ENCODE peak calls at places on chromosomes 13 and 19, in eight cellular contexts. F is substantia nigra, G is fibroblast of lung, J is A549, I is IMR-90, Z is uterus, K is aorta, U is A673. S is an unnamed sample.

GRCh38 chr13:68988176-68988575 is 1119.5 kb upstream of the ATXN8OS start:
- DNase-seq in F (no peak), G (no peak), J (no peak), I (no peak), Z (no peak), K (peak), U (no peak), S (no peak)

GRCh38 chr13:46053162-46054012 is 841 bp upstream of the ZC3H13 start:
- DNase-seq in F (no peak), G (no peak), J (no peak), I (no peak), Z (no peak), K (no peak), U (no peak), S (no peak)

GRCh38 chr19:57701625-57702024 is 7.4 kb downstream of the ZNF154 start:
- DNase-seq in F (no peak), G (no peak), J (no peak), I (no peak), Z (no peak), K (no peak), U (no peak), S (no peak)

GRCh38 chr13:106609116-106609515 is 41.2 kb upstream of the ARGLU1 start:
- DNase-seq in F (no peak), G (no peak), J (no peak), I (no peak), Z (no peak), K (no peak), U (no peak), S (no peak)

GRCh38 chr19:41016488-41017071 is 25.5 kb downstream of the CYP2B6 start:
- DNase-seq in F (no peak), G (no peak), J (no peak), I (no peak), Z (no peak), K (no peak), U (no peak), S (no peak)

GRCh38 chr19:4414800-4415251 is 12.4 kb downstream of the CHAF1A start:
- DNase-seq in F (no peak), G (peak), J (no peak), I (peak), Z (no peak), K (no peak), U (peak), S (no peak)

GRCh38 chr13:110875243-110875642 is 39.6 kb downstream of the ANKRD10 start:
- DNase-seq in F (no peak), G (no peak), J (no peak), I (no peak), Z (no peak), K (no peak), U (no peak), S (no peak)

GRCh38 chr19:39768811-39769210 is 9.8 kb upstream of the LEUTX start:
- DNase-seq in F (no peak), G (no peak), J (no peak), I (no peak), Z (no peak), K (no peak), U (no peak), S (no peak)

GRCh38 chr13:24178847-24179845 is 18.6 kb downstream of the SPATA13 start:
- DNase-seq in F (no peak), G (peak), J (no peak), I (peak), Z (no peak), K (no peak), U (no peak), S (no peak)

GRCh38 chr13:110639935-110640334 is 24.6 kb downstream of the NAXD start:
- DNase-seq in F (no peak), G (no peak), J (no peak), I (no peak), Z (no peak), K (no peak), U (no peak), S (no peak)

GRCh38 chr13:111567637-111568036 is 247.2 kb downstream of the TEX29 start:
- DNase-seq in F (no peak), G (no peak), J (no peak), I (no peak), Z (no peak), K (peak), U (no peak), S (no peak)

GRCh38 chr13:110641055-110642015 is 26.0 kb downstream of the NAXD start:
- DNase-seq in F (no peak), G (peak), J (no peak), I (peak), Z (peak), K (no peak), U (no peak), S (no peak)

GRCh38 chr13:22074403-22074802 is 403.5 kb downstream of the FGF9 start:
- DNase-seq in F (no peak), G (no peak), J (no peak), I (no peak), Z (no peak), K (no peak), U (no peak), S (no peak)

GRCh38 chr13:40352807-40353562 is 313.5 kb downstream of the FOXO1 start:
- DNase-seq in F (no peak), G (peak), J (no peak), I (no peak), Z (peak), K (no peak), U (no peak), S (no peak)

GRCh38 chr13:48618937-48619336 is 34.8 kb upstream of the CYSLTR2 start:
- DNase-seq in F (no peak), G (no peak), J (no peak), I (no peak), Z (no peak), K (no peak), U (no peak), S (no peak)

GRCh38 chr19:38658462-38659306 is 11.2 kb downstream of the ACTN4 start:
- DNase-seq in F (no peak), G (peak), J (peak), I (peak), Z (no peak), K (no peak), U (peak), S (peak)

DNA sequence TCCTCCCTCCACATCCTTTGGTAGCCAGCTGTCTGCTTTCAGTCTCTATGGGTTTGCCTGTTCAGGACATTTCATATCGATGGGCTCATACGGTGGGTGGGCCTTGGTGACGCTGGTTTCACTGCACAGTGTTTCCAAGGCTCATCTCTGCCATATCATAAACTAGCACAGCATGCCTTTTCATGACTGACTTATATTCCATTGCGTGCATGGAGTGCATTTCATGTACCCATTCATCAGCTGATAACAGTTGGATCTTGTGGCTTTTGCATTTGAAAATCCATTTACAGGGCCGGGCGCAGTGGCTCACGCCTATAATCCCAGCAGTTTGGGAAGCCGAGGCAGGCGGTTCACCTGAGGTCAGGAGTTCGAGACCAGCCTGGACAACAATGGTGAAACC is 69.9 kb downstream of the TDRD12 start:
- DNase-seq in F (no peak), G (no peak), J (no peak), I (no peak), Z (no peak), K (no peak), U (no peak), S (no peak)
- H3K27ac ChIP-seq in F (no peak), G (no peak), J (no peak), I (no peak), Z (no peak), K (no peak), U (no peak), S (no peak)

GRCh38 chr19:29484876-29485275 is 40.9 kb upstream of the VSTM2B start:
- DNase-seq in F (no peak), G (no peak), J (no peak), I (no peak), Z (no peak), K (no peak), U (no peak), S (no peak)
- H3K27ac ChIP-seq in F (no peak), G (no peak), J (no peak), I (no peak), Z (no peak), K (no peak), U (no peak), S (no peak)

GRCh38 chr13:89082623-89083022 is 1411.5 kb downstream of the SLITRK5 start:
- DNase-seq in F (no peak), G (no peak), J (no peak), I (no peak), Z (no peak), K (no peak), U (no peak), S (no peak)
- H3K27ac ChIP-seq in F (no peak), G (no peak), J (no peak), I (no peak), Z (no peak), K (no peak), U (no peak), S (no peak)

GRCh38 chr19:7927605-7928333 is 1.8 kb upstream of the CTXN1 start:
- DNase-seq in F (no peak), G (no peak), J (no peak), I (no peak), Z (no peak), K (peak), U (no peak), S (no peak)
- H3K27ac ChIP-seq in F (no peak), G (peak), J (no peak), I (peak), Z (peak), K (peak), U (peak), S (peak)

DNA sequence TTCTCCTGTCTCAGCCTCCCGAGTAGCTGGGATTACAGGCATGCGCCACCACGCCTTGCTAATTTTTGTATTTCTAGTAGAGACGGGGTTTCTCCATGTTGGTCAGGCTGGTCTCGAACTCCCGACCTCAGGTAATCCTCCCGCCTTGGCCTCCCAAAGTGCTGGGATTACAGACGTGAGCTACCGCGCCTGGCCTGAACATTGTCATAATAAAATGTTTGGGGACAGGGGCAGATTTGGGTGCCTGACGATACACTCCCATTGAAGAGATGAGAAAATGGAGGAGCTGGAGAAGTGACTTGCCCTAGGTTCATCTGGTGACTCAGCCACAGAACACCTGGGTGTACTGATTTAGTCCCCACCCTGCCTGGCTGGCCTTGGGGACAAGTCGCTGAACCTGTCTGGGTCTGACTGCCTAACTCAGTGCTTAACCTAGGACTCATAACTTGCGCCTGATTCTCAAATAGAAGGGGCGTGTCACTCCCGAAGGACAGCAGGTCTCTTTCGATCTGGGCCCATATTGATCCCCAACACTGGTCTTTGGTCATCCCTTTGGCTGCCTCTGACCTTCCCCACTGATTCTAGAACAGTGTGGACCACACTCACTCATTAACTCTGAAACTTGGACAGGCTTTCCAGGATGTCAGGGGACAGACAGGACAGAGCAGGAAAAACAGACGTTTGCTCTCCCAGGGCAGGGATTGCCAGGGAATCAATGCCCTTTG is 7.6 kb upstream of the BICRA start:
- DNase-seq in F (no peak), G (no peak), J (no peak), I (no peak), Z (no peak), K (no peak), U (no peak), S (peak)
- H3K27ac ChIP-seq in F (no peak), G (peak), J (peak), I (no peak), Z (peak), K (no peak), U (peak), S (peak)

GRCh38 chr13:64482373-64482772 is 2747.8 kb downstream of the PCDH9 start:
- DNase-seq in F (no peak), G (no peak), J (no peak), I (no peak), Z (no peak), K (no peak), U (no peak), S (no peak)

GRCh38 chr13:64480648-64481047 is 2749.5 kb downstream of the PCDH9 start:
- DNase-seq in F (no peak), G (peak), J (no peak), I (no peak), Z (no peak), K (no peak), U (no peak), S (no peak)

DNA sequence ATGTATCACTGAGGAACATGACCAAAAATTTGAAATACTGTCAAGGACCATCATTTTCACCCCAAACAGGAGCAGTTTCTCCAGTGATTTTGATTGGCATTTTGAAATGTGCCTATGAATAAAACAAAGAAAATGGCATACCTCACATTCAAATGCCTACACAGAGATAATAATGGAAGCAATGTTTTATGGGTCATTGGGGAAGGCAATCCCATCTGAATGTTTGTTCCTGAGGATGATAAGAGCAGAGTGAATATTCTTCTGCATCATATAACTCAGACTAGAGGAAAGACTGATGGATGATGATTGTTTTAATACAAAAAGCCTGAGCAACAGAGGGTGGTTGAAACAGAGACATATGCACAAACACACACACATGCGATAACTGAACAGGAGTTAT is 2749.9 kb downstream of the PCDH9 start:
- DNase-seq in F (no peak), G (no peak), J (no peak), I (no peak), Z (no peak), K (no peak), U (no peak), S (no peak)
- H3K27ac ChIP-seq in F (no peak), G (no peak), J (no peak), I (no peak), Z (no peak), K (no peak), U (no peak), S (no peak)

GRCh38 chr13:114059946-114060860 is 72.2 kb downstream of the RASA3 start:
- DNase-seq in F (no peak), G (no peak), J (no peak), I (no peak), Z (no peak), K (no peak), U (no peak), S (no peak)

GRCh38 chr13:114056205-114057013 is 76.0 kb downstream of the RASA3 start:
- DNase-seq in F (no peak), G (no peak), J (no peak), I (no peak), Z (no peak), K (no peak), U (no peak), S (no peak)

GRCh38 chr13:114059428-114059827 is 73.0 kb downstream of the RASA3 start:
- DNase-seq in F (no peak), G (no peak), J (no peak), I (no peak), Z (no peak), K (no peak), U (no peak), S (no peak)

GRCh38 chr13:114057131-114058050 is 75.0 kb downstream of the RASA3 start:
- DNase-seq in F (no peak), G (no peak), J (no peak), I (no peak), Z (no peak), K (no peak), U (no peak), S (peak)

GRCh38 chr13:114058051-114058867 is 74.2 kb downstream of the RASA3 start:
- DNase-seq in F (no peak), G (no peak), J (no peak), I (no peak), Z (no peak), K (no peak), U (no peak), S (no peak)
- H3K27ac ChIP-seq in F (peak), G (no peak), J (no peak), I (no peak), Z (no peak), K (no peak), U (no peak), S (no peak)